ENCODE peak calls at places on chromosomes 6 and 20, in four cellular contexts. One of them, this sample, is unnamed.

GRCh38 chr6:144585217-144585814 is 300.2 kb downstream of the UTRN start:
- DNase-seq in H1: no peak
- DNase-seq in HepG2: peak
- DNase-seq in K562: peak
- DNase-seq in this sample: peak

GRCh38 chr6:157221049-157221816 is 102.1 kb downstream of the TMEM242 start:
- DNase-seq in H1: no peak
- DNase-seq in HepG2: peak
- DNase-seq in K562: peak
- DNase-seq in this sample: peak

GRCh38 chr6:130886965-130887364 is 59.8 kb downstream of the SMLR1 start:
- DNase-seq in H1: no peak
- DNase-seq in HepG2: no peak
- DNase-seq in K562: no peak
- DNase-seq in this sample: no peak

GRCh38 chr20:23515250-23515939 is 24.5 kb downstream of the CST8 start:
- DNase-seq in H1: no peak
- DNase-seq in HepG2: no peak
- DNase-seq in K562: no peak
- DNase-seq in this sample: no peak

GRCh38 chr6:38493929-38494547 is 145.7 kb downstream of the BTBD9 start:
- DNase-seq in H1: peak
- DNase-seq in HepG2: peak
- DNase-seq in K562: peak
- DNase-seq in this sample: no peak

GRCh38 chr20:38129893-38130609 is 35.0 kb downstream of the TGM2 start:
- DNase-seq in H1: no peak
- DNase-seq in HepG2: no peak
- DNase-seq in K562: no peak
- DNase-seq in this sample: no peak

GRCh38 chr6:34025851-34026250 is 120.0 kb downstream of the GRM4 start:
- DNase-seq in H1: no peak
- DNase-seq in HepG2: no peak
- DNase-seq in K562: no peak
- DNase-seq in this sample: no peak

GRCh38 chr20:49045440-49046086 is 549 bp upstream of the CSE1L start:
- DNase-seq in H1: no peak
- DNase-seq in HepG2: peak
- DNase-seq in K562: peak
- DNase-seq in this sample: no peak

GRCh38 chr6:33018904-33019303 is 9.5 kb upstream of the HLA-DOA start:
- DNase-seq in H1: no peak
- DNase-seq in HepG2: no peak
- DNase-seq in K562: peak
- DNase-seq in this sample: no peak

GRCh38 chr20:63067721-63068560 is 61.2 kb upstream of the BHLHE23 start:
- DNase-seq in H1: no peak
- DNase-seq in HepG2: no peak
- DNase-seq in K562: no peak
- DNase-seq in this sample: no peak

GRCh38 chr20:7695622-7696021 is 244.6 kb downstream of the HAO1 start:
- DNase-seq in H1: no peak
- DNase-seq in HepG2: no peak
- DNase-seq in K562: no peak
- DNase-seq in this sample: no peak

GRCh38 chr6:31193206-31193605 is 22.7 kb upstream of the POU5F1 start:
- DNase-seq in H1: no peak
- DNase-seq in HepG2: no peak
- DNase-seq in K562: no peak
- DNase-seq in this sample: no peak

GRCh38 chr6:13513606-13514502 is 26.5 kb upstream of the GFOD1 start:
- DNase-seq in H1: no peak
- DNase-seq in HepG2: no peak
- DNase-seq in K562: no peak
- DNase-seq in this sample: no peak

GRCh38 chr6:34340906-34341480 is 51.5 kb downstream of the NUDT3 start:
- DNase-seq in H1: no peak
- DNase-seq in HepG2: no peak
- DNase-seq in K562: no peak
- DNase-seq in this sample: no peak

GRCh38 chr6:157503018-157503747 is 122.2 kb downstream of the ZDHHC14 start:
- DNase-seq in H1: no peak
- DNase-seq in HepG2: no peak
- DNase-seq in K562: no peak
- DNase-seq in this sample: no peak

GRCh38 chr6:138115877-138116660 is 8.8 kb upstream of the PERP start:
- DNase-seq in H1: no peak
- DNase-seq in HepG2: peak
- DNase-seq in K562: peak
- DNase-seq in this sample: peak

DNA sequence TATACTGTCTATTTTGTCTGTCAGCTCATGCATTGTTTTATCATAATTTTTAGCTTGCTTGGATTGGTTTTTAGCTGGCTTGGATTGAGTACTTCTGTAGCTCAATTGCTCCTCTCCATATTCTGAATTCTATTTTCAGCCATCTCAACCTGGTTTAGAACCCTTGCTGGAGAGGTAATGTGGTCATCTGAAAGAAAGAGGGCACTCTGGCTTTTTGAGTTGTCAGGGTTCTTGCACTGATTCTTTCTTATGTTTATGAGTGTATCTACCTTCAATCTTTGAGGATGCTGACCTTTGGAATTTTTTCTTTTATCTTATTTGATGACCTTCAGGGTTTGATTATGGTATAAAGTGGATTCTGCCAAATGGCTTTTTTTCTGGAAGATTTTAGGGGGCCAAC is 632.7 kb upstream of the ID4 start:
- DNase-seq in H1: no peak
- DNase-seq in HepG2: no peak
- DNase-seq in K562: no peak
- DNase-seq in this sample: no peak
- TF ChIP-seq KDM1A in H1: no peak
- TF ChIP-seq KDM1A in HepG2: no peak
- TF ChIP-seq KDM1A in K562: no peak
- TF ChIP-seq KDM1A in this sample: no peak

DNA sequence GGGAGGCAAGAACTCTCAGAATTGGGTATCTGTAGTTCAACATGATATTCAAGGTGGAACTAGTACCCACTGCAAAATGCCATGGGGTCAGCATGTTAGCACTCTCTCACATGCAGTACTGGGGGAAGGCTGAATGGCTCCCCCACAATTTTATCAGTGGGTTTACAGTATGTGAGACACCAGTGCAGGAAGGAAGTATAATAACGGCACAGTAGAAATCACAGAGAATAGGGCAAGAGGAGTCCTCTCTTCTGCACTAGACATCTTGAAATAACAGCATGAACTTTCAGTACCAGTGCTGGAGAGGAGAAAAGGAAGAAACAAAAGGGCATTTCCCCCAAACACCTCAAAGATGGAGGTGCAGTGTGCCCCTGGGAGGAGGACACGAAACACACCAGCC is 1.5 kb downstream of the SLC35B2 start:
- DNase-seq in H1: no peak
- DNase-seq in HepG2: no peak
- DNase-seq in K562: no peak
- DNase-seq in this sample: peak
- TF ChIP-seq MAFK in H1: no peak
- TF ChIP-seq MAFK in HepG2: no peak
- TF ChIP-seq MAFK in K562: no peak
- TF ChIP-seq MAFK in this sample: no peak

DNA sequence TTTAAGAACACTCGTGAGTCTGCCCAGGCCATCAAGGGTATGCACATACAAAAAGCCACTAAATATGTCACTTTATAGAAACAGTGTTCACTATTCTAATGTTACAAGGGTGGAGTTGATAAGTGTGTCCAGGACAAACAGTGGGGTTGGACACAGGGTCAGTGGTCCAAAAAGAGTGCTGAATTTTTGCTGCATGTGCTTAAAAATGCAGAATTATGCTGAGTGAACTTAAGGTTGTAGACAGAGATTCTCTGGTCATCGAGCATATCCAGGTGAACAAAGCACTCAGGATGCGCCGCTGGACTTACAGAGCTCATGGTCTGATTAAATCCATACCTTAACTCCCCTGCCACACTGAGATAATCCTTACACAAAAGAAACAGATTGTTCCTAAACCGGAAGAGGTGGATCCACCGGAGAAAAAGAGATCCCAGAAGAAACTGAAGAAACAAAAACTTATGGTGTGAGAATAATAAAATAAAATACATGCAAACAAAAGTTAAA is 23.4 kb downstream of the KIAA0408 start:
- DNase-seq in H1: no peak
- DNase-seq in HepG2: no peak
- DNase-seq in K562: no peak
- DNase-seq in this sample: no peak
- H3K4me2 ChIP-seq in H1: no peak
- H3K4me2 ChIP-seq in HepG2: no peak
- H3K4me2 ChIP-seq in K562: no peak
- H3K4me2 ChIP-seq in this sample: no peak

GRCh38 chr6:135901776-135902524 is 50.4 kb downstream of the PDE7B start:
- DNase-seq in H1: no peak
- DNase-seq in HepG2: no peak
- DNase-seq in K562: no peak
- DNase-seq in this sample: no peak
- TF ChIP-seq KDM1A in H1: no peak
- TF ChIP-seq KDM1A in HepG2: no peak
- TF ChIP-seq KDM1A in K562: no peak
- TF ChIP-seq KDM1A in this sample: no peak

DNA sequence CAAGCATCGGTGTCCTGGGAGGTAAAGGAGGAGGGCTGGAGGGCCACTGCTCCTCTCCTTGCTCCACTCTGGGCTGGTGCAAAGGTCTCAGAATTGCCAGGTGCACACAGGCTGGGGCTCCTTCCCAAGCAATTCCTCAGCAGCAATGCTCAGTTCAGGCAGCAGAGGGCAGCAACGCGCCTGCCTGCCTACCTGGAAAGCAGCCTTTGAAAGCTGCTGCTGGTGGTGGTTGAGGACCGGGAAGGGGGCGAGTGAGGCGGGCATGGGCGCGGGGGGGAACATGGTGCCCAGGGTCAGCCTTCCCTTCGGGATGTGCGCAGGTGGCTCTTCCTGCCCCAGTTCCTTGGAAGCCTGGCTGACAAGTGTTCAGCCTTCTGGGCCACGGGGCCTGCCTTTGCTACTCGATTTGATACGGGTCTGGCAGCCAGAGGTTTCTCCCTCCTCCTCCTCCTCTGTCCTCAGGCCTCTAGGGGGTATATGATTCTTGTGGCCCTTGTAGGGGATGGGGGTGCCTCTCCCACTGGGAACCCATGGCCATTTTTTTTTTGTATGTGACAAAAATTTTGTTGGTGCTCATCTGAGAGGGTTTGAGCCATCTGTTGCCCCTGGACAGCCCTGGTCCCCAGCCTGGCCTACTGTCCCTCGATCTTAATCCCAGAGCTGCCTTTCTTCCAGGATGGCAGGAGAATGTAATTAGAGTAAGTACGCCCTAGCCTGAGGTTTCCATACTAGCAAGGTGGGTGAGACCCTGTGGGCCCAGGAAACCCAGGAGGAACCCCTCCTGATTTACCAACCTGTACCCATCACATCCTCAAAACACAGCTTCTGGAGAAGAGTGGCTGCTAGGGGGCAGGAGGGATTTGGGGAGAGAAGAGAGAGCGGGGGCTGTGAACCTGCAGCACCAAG is 20.1 kb downstream of the MRPS18A start:
- DNase-seq in H1: peak
- DNase-seq in HepG2: peak
- DNase-seq in K562: peak
- DNase-seq in this sample: peak
- TF ChIP-seq MAFK in H1: no peak
- TF ChIP-seq MAFK in HepG2: no peak
- TF ChIP-seq MAFK in K562: no peak
- TF ChIP-seq MAFK in this sample: no peak

GRCh38 chr6:26611599-26611998 is 14.8 kb downstream of the ABT1 start:
- DNase-seq in H1: no peak
- DNase-seq in HepG2: no peak
- DNase-seq in K562: no peak
- DNase-seq in this sample: no peak

GRCh38 chr6:26604797-26605196 is 8.0 kb downstream of the ABT1 start:
- DNase-seq in H1: no peak
- DNase-seq in HepG2: no peak
- DNase-seq in K562: no peak
- DNase-seq in this sample: no peak

GRCh38 chr6:26604026-26604425 is 7.3 kb downstream of the ABT1 start:
- DNase-seq in H1: no peak
- DNase-seq in HepG2: no peak
- DNase-seq in K562: no peak
- DNase-seq in this sample: no peak

GRCh38 chr6:26609463-26609862 is 12.7 kb downstream of the ABT1 start:
- DNase-seq in H1: no peak
- DNase-seq in HepG2: no peak
- DNase-seq in K562: no peak
- DNase-seq in this sample: no peak

GRCh38 chr6:26607434-26608230 is 10.9 kb downstream of the ABT1 start:
- DNase-seq in H1: no peak
- DNase-seq in HepG2: peak
- DNase-seq in K562: peak
- DNase-seq in this sample: peak
- H3K4me2 ChIP-seq in H1: no peak
- H3K4me2 ChIP-seq in HepG2: peak
- H3K4me2 ChIP-seq in K562: peak
- H3K4me2 ChIP-seq in this sample: peak